ENCODE peak calls at places on chromosomes 6 and 20, in ten cellular contexts. One of them, this sample, is unnamed.

GRCh38 chr6:41502607-41503434 is 43.4 kb upstream of the FOXP4 start:
- DNase-seq in EL: no peak
- DNase-seq in B cell: no peak
- DNase-seq in glomerular endothelial cell: no peak
- DNase-seq in stimulated activated CD4-positive, alpha-beta T cell treated with anti-CD3 and anti-CD28 coated beads, Interleukin-2, amount 100 ng/mL, for 24 hours: peak; percentile 7
- DNase-seq in H7: peak; percentile 92
- DNase-seq in fibroblast of lung: peak; percentile 48
- DNase-seq in neural crest cell: no peak
- DNase-seq in activated CD4-positive, alpha-beta memory T cell treated with anti-CD3 and anti-CD28 coated beads, Interleukin-2, amount 10 ng/mL, durations not matched to agents 7 days and 5 days: no peak
- DNase-seq in hypothalamus: no peak
- DNase-seq in this sample: no peak

GRCh38 chr6:116387374-116387773 is 16.6 kb downstream of the DSE start:
- DNase-seq in H7: no peak
- DNase-seq in activated CD4-positive, alpha-beta memory T cell treated with anti-CD3 and anti-CD28 coated beads, Interleukin-2, amount 10 ng/mL, durations not matched to agents 7 days and 5 days: no peak
- DNase-seq in EL: peak; percentile 75
- DNase-seq in fibroblast of lung: peak; percentile 85
- DNase-seq in neural crest cell: no peak
- DNase-seq in hypothalamus: no peak
- DNase-seq in B cell: no peak
- DNase-seq in glomerular endothelial cell: no peak
- DNase-seq in stimulated activated CD4-positive, alpha-beta T cell treated with anti-CD3 and anti-CD28 coated beads, Interleukin-2, amount 100 ng/mL, for 24 hours: no peak
- DNase-seq in this sample: peak; percentile 70

GRCh38 chr6:87155920-87156600 is 695 bp downstream of the ZNF292 start:
- DNase-seq in neural crest cell: peak; percentile 70
- DNase-seq in EL: peak; percentile 72
- DNase-seq in H7: peak; percentile 73
- DNase-seq in B cell: peak; percentile 15
- DNase-seq in glomerular endothelial cell: no peak
- DNase-seq in activated CD4-positive, alpha-beta memory T cell treated with anti-CD3 and anti-CD28 coated beads, Interleukin-2, amount 10 ng/mL, durations not matched to agents 7 days and 5 days: no peak
- DNase-seq in stimulated activated CD4-positive, alpha-beta T cell treated with anti-CD3 and anti-CD28 coated beads, Interleukin-2, amount 100 ng/mL, for 24 hours: peak; percentile 65
- DNase-seq in hypothalamus: no peak
- DNase-seq in fibroblast of lung: peak; percentile 59
- DNase-seq in this sample: peak; percentile 19

GRCh38 chr20:32465092-32465900 is 107.2 kb downstream of the ASXL1 start:
- DNase-seq in hypothalamus: no peak
- DNase-seq in glomerular endothelial cell: peak; percentile 77
- DNase-seq in EL: peak; percentile 92
- DNase-seq in neural crest cell: peak; percentile 44
- DNase-seq in activated CD4-positive, alpha-beta memory T cell treated with anti-CD3 and anti-CD28 coated beads, Interleukin-2, amount 10 ng/mL, durations not matched to agents 7 days and 5 days: no peak
- DNase-seq in B cell: no peak
- DNase-seq in H7: peak; percentile 71
- DNase-seq in stimulated activated CD4-positive, alpha-beta T cell treated with anti-CD3 and anti-CD28 coated beads, Interleukin-2, amount 100 ng/mL, for 24 hours: no peak
- DNase-seq in fibroblast of lung: peak; percentile 87
- DNase-seq in this sample: no peak

GRCh38 chr20:1005452-1006027 is 3.4 kb upstream of the RSPO4 start:
- DNase-seq in stimulated activated CD4-positive, alpha-beta T cell treated with anti-CD3 and anti-CD28 coated beads, Interleukin-2, amount 100 ng/mL, for 24 hours: peak; percentile 30
- DNase-seq in glomerular endothelial cell: no peak
- DNase-seq in H7: peak; percentile 84
- DNase-seq in EL: peak; percentile 15
- DNase-seq in fibroblast of lung: peak; percentile 15
- DNase-seq in neural crest cell: no peak
- DNase-seq in hypothalamus: no peak
- DNase-seq in B cell: no peak
- DNase-seq in activated CD4-positive, alpha-beta memory T cell treated with anti-CD3 and anti-CD28 coated beads, Interleukin-2, amount 10 ng/mL, durations not matched to agents 7 days and 5 days: peak; percentile 26
- DNase-seq in this sample: peak; percentile 52

GRCh38 chr6:34412054-34412453 is 13.8 kb downstream of the RPS10 start:
- DNase-seq in EL: no peak
- DNase-seq in H7: no peak
- DNase-seq in B cell: no peak
- DNase-seq in neural crest cell: no peak
- DNase-seq in glomerular endothelial cell: no peak
- DNase-seq in stimulated activated CD4-positive, alpha-beta T cell treated with anti-CD3 and anti-CD28 coated beads, Interleukin-2, amount 100 ng/mL, for 24 hours: no peak
- DNase-seq in activated CD4-positive, alpha-beta memory T cell treated with anti-CD3 and anti-CD28 coated beads, Interleukin-2, amount 10 ng/mL, durations not matched to agents 7 days and 5 days: no peak
- DNase-seq in fibroblast of lung: peak; percentile 22
- DNase-seq in hypothalamus: peak; percentile 64
- DNase-seq in this sample: no peak

GRCh38 chr6:96939019-96939805 is 14.7 kb downstream of the KLHL32 start:
- DNase-seq in fibroblast of lung: peak; percentile 67
- DNase-seq in activated CD4-positive, alpha-beta memory T cell treated with anti-CD3 and anti-CD28 coated beads, Interleukin-2, amount 10 ng/mL, durations not matched to agents 7 days and 5 days: no peak
- DNase-seq in EL: peak; percentile 75
- DNase-seq in hypothalamus: peak; percentile 13
- DNase-seq in stimulated activated CD4-positive, alpha-beta T cell treated with anti-CD3 and anti-CD28 coated beads, Interleukin-2, amount 100 ng/mL, for 24 hours: no peak
- DNase-seq in H7: no peak
- DNase-seq in glomerular endothelial cell: peak; percentile 37
- DNase-seq in neural crest cell: no peak
- DNase-seq in B cell: no peak
- DNase-seq in this sample: peak; percentile 8

GRCh38 chr20:3784226-3784853 is 2.2 kb downstream of the CENPB start:
- DNase-seq in stimulated activated CD4-positive, alpha-beta T cell treated with anti-CD3 and anti-CD28 coated beads, Interleukin-2, amount 100 ng/mL, for 24 hours: no peak
- DNase-seq in hypothalamus: no peak
- DNase-seq in EL: peak; percentile 41
- DNase-seq in H7: peak; percentile 55
- DNase-seq in glomerular endothelial cell: no peak
- DNase-seq in neural crest cell: no peak
- DNase-seq in fibroblast of lung: no peak
- DNase-seq in B cell: no peak
- DNase-seq in activated CD4-positive, alpha-beta memory T cell treated with anti-CD3 and anti-CD28 coated beads, Interleukin-2, amount 10 ng/mL, durations not matched to agents 7 days and 5 days: no peak
- DNase-seq in this sample: no peak

GRCh38 chr6:41679696-41680095 is 41.4 kb downstream of the MDFI start:
- DNase-seq in glomerular endothelial cell: no peak
- DNase-seq in B cell: no peak
- DNase-seq in neural crest cell: no peak
- DNase-seq in activated CD4-positive, alpha-beta memory T cell treated with anti-CD3 and anti-CD28 coated beads, Interleukin-2, amount 10 ng/mL, durations not matched to agents 7 days and 5 days: no peak
- DNase-seq in H7: no peak
- DNase-seq in stimulated activated CD4-positive, alpha-beta T cell treated with anti-CD3 and anti-CD28 coated beads, Interleukin-2, amount 100 ng/mL, for 24 hours: no peak
- DNase-seq in hypothalamus: no peak
- DNase-seq in fibroblast of lung: no peak
- DNase-seq in EL: no peak
- DNase-seq in this sample: no peak

GRCh38 chr6:167569041-167569805 is 244.3 kb downstream of the TTLL2 start:
- DNase-seq in activated CD4-positive, alpha-beta memory T cell treated with anti-CD3 and anti-CD28 coated beads, Interleukin-2, amount 10 ng/mL, durations not matched to agents 7 days and 5 days: peak; percentile 7
- DNase-seq in neural crest cell: no peak
- DNase-seq in fibroblast of lung: no peak
- DNase-seq in glomerular endothelial cell: no peak
- DNase-seq in stimulated activated CD4-positive, alpha-beta T cell treated with anti-CD3 and anti-CD28 coated beads, Interleukin-2, amount 100 ng/mL, for 24 hours: no peak
- DNase-seq in H7: peak; percentile 38
- DNase-seq in B cell: no peak
- DNase-seq in EL: no peak
- DNase-seq in hypothalamus: no peak
- DNase-seq in this sample: no peak

GRCh38 chr6:55696041-55696440 is 117.0 kb upstream of the HMGCLL1 start:
- DNase-seq in B cell: no peak
- DNase-seq in H7: no peak
- DNase-seq in hypothalamus: no peak
- DNase-seq in stimulated activated CD4-positive, alpha-beta T cell treated with anti-CD3 and anti-CD28 coated beads, Interleukin-2, amount 100 ng/mL, for 24 hours: no peak
- DNase-seq in activated CD4-positive, alpha-beta memory T cell treated with anti-CD3 and anti-CD28 coated beads, Interleukin-2, amount 10 ng/mL, durations not matched to agents 7 days and 5 days: no peak
- DNase-seq in fibroblast of lung: no peak
- DNase-seq in EL: no peak
- DNase-seq in neural crest cell: no peak
- DNase-seq in glomerular endothelial cell: no peak
- DNase-seq in this sample: no peak

GRCh38 chr6:18425218-18425617 is 38.1 kb downstream of the RNF144B start:
- DNase-seq in glomerular endothelial cell: no peak
- DNase-seq in EL: no peak
- DNase-seq in B cell: no peak
- DNase-seq in activated CD4-positive, alpha-beta memory T cell treated with anti-CD3 and anti-CD28 coated beads, Interleukin-2, amount 10 ng/mL, durations not matched to agents 7 days and 5 days: no peak
- DNase-seq in fibroblast of lung: no peak
- DNase-seq in hypothalamus: no peak
- DNase-seq in H7: no peak
- DNase-seq in neural crest cell: no peak
- DNase-seq in stimulated activated CD4-positive, alpha-beta T cell treated with anti-CD3 and anti-CD28 coated beads, Interleukin-2, amount 100 ng/mL, for 24 hours: no peak
- DNase-seq in this sample: no peak

GRCh38 chr20:37340998-37341397 is 4.9 kb upstream of the SRC start:
- DNase-seq in hypothalamus: no peak
- DNase-seq in EL: no peak
- DNase-seq in glomerular endothelial cell: no peak
- DNase-seq in B cell: no peak
- DNase-seq in stimulated activated CD4-positive, alpha-beta T cell treated with anti-CD3 and anti-CD28 coated beads, Interleukin-2, amount 100 ng/mL, for 24 hours: no peak
- DNase-seq in activated CD4-positive, alpha-beta memory T cell treated with anti-CD3 and anti-CD28 coated beads, Interleukin-2, amount 10 ng/mL, durations not matched to agents 7 days and 5 days: no peak
- DNase-seq in fibroblast of lung: no peak
- DNase-seq in neural crest cell: no peak
- DNase-seq in H7: no peak
- DNase-seq in this sample: no peak

This sample was measured in H4.